ENCODE peak calls at places on chromosomes 16 and 17, in four cellular contexts. O is AG09309, B is heart right ventricle, Z is stomach. R is an unnamed sample.

GRCh38 chr17:47735139-47735464 is 2.1 kb downstream of the TBX21 start:
- DNase-seq in O (no peak), B (no peak), Z (no peak), R (no peak)

GRCh38 chr16:86755571-86756006 is 177.2 kb downstream of the FOXL1 start:
- DNase-seq in O (no peak), B (peak), Z (no peak), R (no peak)

GRCh38 chr17:80071116-80071980 is 30.0 kb upstream of the GAA start:
- DNase-seq in O (no peak), B (peak), Z (peak), R (no peak)

GRCh38 chr17:14373587-14374259 is 72.8 kb downstream of the HS3ST3B1 start:
- DNase-seq in O (peak), B (no peak), Z (no peak), R (no peak)

GRCh38 chr17:44448412-44448811 is 54.8 kb downstream of the GPATCH8 start:
- DNase-seq in O (no peak), B (no peak), Z (no peak), R (no peak)

GRCh38 chr17:80783971-80784370 is 207.7 kb upstream of the CHMP6 start:
- DNase-seq in O (no peak), B (no peak), Z (no peak), R (no peak)

GRCh38 chr16:88591577-88592021 is 21.4 kb downstream of the ZC3H18 start:
- DNase-seq in O (no peak), B (no peak), Z (no peak), R (no peak)

GRCh38 chr17:79778504-79779087 is 648 bp downstream of the CBX2 start:
- DNase-seq in O (no peak), B (peak), Z (no peak), R (no peak)

GRCh38 chr17:17114592-17115225 is 72.5 kb downstream of the MPRIP start:
- DNase-seq in O (no peak), B (no peak), Z (no peak), R (no peak)

GRCh38 chr16:64312292-64312691 is 809.6 kb downstream of the CDH11 start:
- DNase-seq in O (no peak), B (no peak), Z (no peak), R (no peak)

GRCh38 chr16:361872-362701 is 8.3 kb downstream of the MRPL28 start:
- DNase-seq in O (peak), B (peak), Z (peak), R (no peak)

GRCh38 chr17:19683117-19683516 is 33.3 kb downstream of the SLC47A2 start:
- DNase-seq in O (no peak), B (no peak), Z (no peak), R (no peak)

GRCh38 chr17:72118588-72119279 is 2.1 kb upstream of the SOX9 start:
- DNase-seq in O (no peak), B (peak), Z (peak), R (no peak)

GRCh38 chr17:79000396-79001189 is 9.0 kb downstream of the CANT1 start:
- DNase-seq in O (no peak), B (no peak), Z (no peak), R (no peak)

GRCh38 chr17:57121308-57122042 is 36.4 kb downstream of the AKAP1 start:
- DNase-seq in O (no peak), B (no peak), Z (peak), R (no peak)

GRCh38 chr16:84854759-84855158 is 35.0 kb downstream of the CRISPLD2 start:
- DNase-seq in O (peak), B (no peak), Z (no peak), R (no peak)

GRCh38 chr16:28139530-28139929 is 72.2 kb downstream of the XPO6 start:
- DNase-seq in O (no peak), B (no peak), Z (no peak), R (no peak)

GRCh38 chr16:75235721-75236193 is 15.7 kb downstream of the BCAR1 start:
- DNase-seq in O (no peak), B (peak), Z (no peak), R (no peak)

GRCh38 chr16:57022445-57022844 is 33.1 kb downstream of the NLRC5 start:
- DNase-seq in O (no peak), B (no peak), Z (no peak), R (no peak)

GRCh38 chr17:48860034-48860433 is 29.2 kb downstream of the CALCOCO2 start:
- DNase-seq in O (no peak), B (no peak), Z (no peak), R (no peak)

GRCh38 chr16:27722266-27722636 is 172.3 kb downstream of the KATNIP start:
- DNase-seq in O (no peak), B (no peak), Z (no peak), R (no peak)

GRCh38 chr17:58535431-58535830 is 21.0 kb upstream of the MTMR4 start:
- DNase-seq in O (no peak), B (no peak), Z (no peak), R (no peak)

GRCh38 chr17:27545562-27546229 is 85.3 kb upstream of the LGALS9 start:
- DNase-seq in O (no peak), B (no peak), Z (no peak), R (no peak)

GRCh38 chr17:79388556-79389295 is 222.1 kb downstream of the RBFOX3 start:
- DNase-seq in O (no peak), B (peak), Z (peak), R (no peak)

GRCh38 chr17:35022536-35023063 is 40.9 kb downstream of the RFFL start:
- DNase-seq in O (peak), B (peak), Z (peak), R (peak)

GRCh38 chr17:518047-518735 is 165.6 kb upstream of the RPH3AL start:
- DNase-seq in O (no peak), B (no peak), Z (no peak), R (no peak)

GRCh38 chr17:13288248-13288647 is 270.4 kb upstream of the ELAC2 start:
- DNase-seq in O (no peak), B (no peak), Z (no peak), R (no peak)

GRCh38 chr17:13297198-13297597 is 279.4 kb upstream of the ELAC2 start:
- DNase-seq in O (no peak), B (no peak), Z (no peak), R (no peak)

DNA sequence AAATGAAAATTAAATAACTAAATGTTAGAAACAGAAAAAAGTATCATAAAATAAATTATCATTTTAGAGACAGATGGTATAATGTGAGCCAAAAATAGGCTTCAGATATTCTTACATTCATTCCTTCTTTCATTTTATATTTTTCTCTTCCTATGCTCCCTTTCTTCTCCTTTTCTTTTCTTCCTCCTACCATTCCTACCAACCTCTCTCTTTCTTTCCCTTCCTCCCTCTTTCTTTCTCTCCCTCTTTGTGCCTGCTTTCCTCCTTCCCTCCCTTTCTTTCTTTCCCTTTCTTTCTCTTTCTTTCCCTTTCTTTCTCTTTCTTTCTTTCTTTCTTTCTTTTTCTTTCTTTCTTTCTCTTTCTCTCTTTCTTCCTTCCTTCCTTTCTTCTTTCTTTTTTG is 275.6 kb upstream of the ELAC2 start:
- DNase-seq in O (no peak), B (no peak), Z (no peak), R (no peak)
- TF ChIP-seq CTCF in O (no peak), B (no peak), Z (no peak), R (no peak)

GRCh38 chr17:63446218-63446980 is at the start of gene CYB561:
- DNase-seq in O (no peak), B (peak), Z (peak), R (no peak)

GRCh38 chr17:63444457-63444856 is 1.6 kb downstream of the CYB561 start:
- DNase-seq in O (no peak), B (no peak), Z (no peak), R (no peak)

GRCh38 chr17:63445065-63445464 is 1.0 kb downstream of the CYB561 start:
- DNase-seq in O (no peak), B (no peak), Z (no peak), R (no peak)

GRCh38 chr17:63446981-63447687 is 1.0 kb upstream of the CYB561 start:
- DNase-seq in O (no peak), B (no peak), Z (peak), R (no peak)

GRCh38 chr17:63445571-63446217 is 412 bp downstream of the CYB561 start:
- DNase-seq in O (no peak), B (no peak), Z (peak), R (no peak)
- TF ChIP-seq CTCF in O (peak), B (peak), Z (no peak), R (peak)

DNA sequence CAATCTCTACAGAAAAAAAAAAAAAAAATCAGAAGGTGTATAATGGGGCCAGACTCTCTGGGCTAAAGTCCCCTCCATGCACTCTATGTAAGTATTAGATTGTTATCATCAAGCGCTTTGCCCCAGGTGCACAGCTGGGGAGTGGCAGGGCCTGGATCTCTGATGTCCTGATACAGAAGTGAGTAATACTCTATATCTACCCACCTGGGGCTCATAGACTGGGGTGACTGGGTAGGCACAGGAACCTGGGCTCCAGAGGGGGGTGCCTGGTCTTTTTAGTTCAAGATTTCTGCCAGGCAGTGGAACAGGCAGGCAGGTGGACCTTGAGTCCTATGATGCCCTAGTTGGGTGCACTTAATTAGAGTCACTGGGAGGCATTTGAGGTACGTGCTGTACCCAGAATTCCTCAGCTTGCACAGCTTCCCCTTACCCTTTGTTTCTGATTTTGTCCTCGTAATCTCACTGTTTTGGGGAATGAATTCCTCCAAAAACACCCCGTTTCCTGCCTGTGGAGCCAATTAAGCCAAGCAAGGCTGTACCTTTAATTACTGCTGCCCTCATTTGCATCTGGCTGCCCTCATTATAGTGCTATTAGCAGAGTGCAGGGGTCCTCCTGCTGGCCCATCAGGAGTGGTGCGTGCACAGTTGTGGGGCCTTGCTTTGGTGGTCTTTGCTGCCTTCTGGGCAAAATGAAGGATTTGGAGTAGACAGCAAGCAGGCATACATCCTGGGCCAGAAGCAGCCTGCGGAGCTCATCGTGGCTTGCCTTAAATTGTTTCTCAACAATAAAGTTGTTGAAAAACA is 239.0 kb downstream of the SNX29 start:
- DNase-seq in O (no peak), B (no peak), Z (no peak), R (no peak)
- TF ChIP-seq CTCF in O (peak), B (peak), Z (no peak), R (peak)

DNA sequence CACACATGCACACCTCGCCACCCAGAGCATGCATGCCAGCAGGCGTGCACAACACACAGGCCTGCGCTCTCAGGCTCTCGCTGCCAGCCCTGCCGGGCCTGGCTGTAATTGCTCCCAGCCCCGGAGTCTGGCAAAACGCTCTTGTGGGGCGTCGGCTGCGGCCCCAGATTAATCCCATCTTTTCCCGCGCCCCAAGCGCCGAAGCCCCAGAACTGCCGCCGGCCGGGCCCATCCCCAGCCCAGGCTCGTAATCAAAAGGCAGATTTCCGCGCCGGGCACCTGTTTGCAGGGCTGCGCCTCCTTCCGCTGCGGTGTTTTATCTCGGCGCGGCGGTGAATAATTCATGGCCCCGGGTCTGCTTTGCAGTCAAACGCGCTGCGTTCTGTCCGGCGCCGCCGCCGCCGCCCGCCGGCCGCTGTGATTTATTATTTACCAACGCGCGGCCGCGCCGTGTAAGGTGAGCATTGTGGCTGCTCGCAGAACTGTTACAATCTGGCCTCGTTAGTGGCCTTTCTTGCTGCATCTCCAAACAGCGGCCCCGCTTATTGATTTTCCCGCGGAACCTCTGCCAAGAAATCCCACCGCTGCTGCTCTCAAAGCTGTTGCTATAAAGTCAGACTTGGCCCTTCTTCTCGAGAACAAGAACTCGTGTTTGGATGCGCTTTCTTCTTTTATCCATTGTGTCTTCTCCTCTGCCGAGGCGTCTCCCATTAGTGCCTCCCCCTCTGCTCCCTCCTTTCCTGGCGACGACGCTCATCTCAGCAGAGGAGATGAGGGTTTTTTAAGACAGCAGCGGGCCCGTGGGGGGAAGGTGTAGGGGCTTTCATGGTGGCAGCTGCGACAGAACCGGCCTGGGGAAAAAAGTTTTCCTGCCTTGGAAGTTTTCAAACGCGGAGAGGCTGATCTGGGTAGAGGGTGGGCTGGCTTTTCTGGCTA is 126.2 kb downstream of the IRX5 start:
- DNase-seq in O (no peak), B (no peak), Z (no peak), R (no peak)
- TF ChIP-seq CTCF in O (no peak), B (no peak), Z (no peak), R (no peak)

GRCh38 chr17:75082683-75083082 is 5.1 kb upstream of the SLC16A5 start:
- DNase-seq in O (no peak), B (no peak), Z (no peak), R (no peak)

GRCh38 chr17:75087182-75087557 is 584 bp upstream of the SLC16A5 start:
- DNase-seq in O (no peak), B (no peak), Z (no peak), R (no peak)

GRCh38 chr17:75081611-75082540 is 5.9 kb upstream of the SLC16A5 start:
- DNase-seq in O (no peak), B (no peak), Z (no peak), R (no peak)

GRCh38 chr17:75086496-75087181 is 1.1 kb upstream of the SLC16A5 start:
- DNase-seq in O (no peak), B (no peak), Z (peak), R (no peak)

GRCh38 chr17:75084039-75084660 is 3.6 kb upstream of the SLC16A5 start:
- DNase-seq in O (no peak), B (no peak), Z (no peak), R (no peak)
- TF ChIP-seq CTCF in O (no peak), B (no peak), Z (no peak), R (no peak)

DNA sequence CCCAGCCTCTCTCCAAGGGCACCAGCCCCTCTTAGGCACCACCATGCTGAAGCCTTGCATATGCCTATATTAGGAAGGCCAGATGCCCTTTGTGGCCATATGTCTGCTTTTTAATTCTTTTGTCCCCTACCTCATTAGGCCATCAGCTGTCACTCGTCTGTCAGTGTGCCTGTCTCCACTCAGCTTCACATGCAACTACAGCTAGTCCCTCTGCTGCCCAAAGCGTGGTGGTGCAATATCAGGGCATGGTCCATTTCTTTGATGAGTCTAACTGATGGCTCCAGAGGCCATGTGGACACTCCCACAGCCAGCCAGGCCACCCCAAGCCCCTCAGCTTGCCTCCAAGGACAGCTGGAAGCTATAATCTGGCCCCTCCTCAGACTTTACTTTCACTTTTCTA is 36.3 kb downstream of the MYO18A start:
- DNase-seq in O (no peak), B (no peak), Z (no peak), R (no peak)
- TF ChIP-seq CTCF in O (peak), B (peak), Z (no peak), R (peak)

DNA sequence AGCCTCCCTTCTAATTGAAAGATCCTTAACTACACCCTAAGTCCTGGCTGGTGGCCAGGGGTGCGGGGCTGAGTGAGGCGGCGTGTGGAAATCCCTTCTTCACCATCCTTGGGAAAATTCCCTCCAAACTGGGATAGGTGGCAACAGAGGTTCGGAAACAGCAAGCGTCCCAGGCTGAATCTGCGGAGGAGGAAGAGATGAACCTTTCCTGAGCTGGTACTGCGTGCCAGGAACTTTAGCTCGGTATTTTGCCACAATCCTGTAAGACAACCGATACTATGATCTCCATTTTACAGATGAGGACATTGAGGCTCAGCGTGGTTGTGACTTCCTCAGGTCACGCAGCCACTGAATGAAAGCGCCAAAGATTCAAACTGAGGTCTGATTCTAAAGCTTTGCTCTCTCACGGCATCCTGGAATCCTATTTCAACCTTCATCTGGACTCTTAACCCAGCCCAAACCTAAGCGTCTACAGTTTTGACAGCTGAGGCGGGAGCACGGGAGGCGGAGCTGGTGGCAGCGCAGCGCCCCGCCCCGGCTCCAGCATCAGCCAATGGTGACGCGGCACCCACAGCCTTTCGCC is 570 bp upstream of the CYLD start:
- DNase-seq in O (no peak), B (peak), Z (no peak), R (no peak)
- TF ChIP-seq CTCF in O (no peak), B (no peak), Z (no peak), R (no peak)